ENCODE peak calls at places on chromosomes 16 and 17, in five cellular contexts. D, S, E, A and W are unnamed samples. For H3K4me1, the result is how much of the 10 kb centered on the place peaks cover.

GRCh38 chr16:17062676-17063075 is 408.1 kb downstream of the XYLT1 start:
- DNase-seq in A (no peak), D (no peak), S (no peak), E (no peak), W (no peak)

GRCh38 chr16:62190426-62190825 is 154.2 kb upstream of the CDH8 start:
- DNase-seq in S (no peak), E (no peak), D (no peak), A (no peak), W (no peak)

GRCh38 chr17:60229189-60229802 is 79.5 kb downstream of the CA4 start:
- DNase-seq in E (peak), S (no peak), A (no peak), D (no peak), W (no peak)

GRCh38 chr16:66386629-66387622 is 20.4 kb downstream of the CDH5 start:
- DNase-seq in D (no peak), E (no peak), A (no peak), S (no peak), W (no peak)

GRCh38 chr17:40679523-40679907 is 14.5 kb upstream of the KRT222 start:
- DNase-seq in D (no peak), E (no peak), S (no peak), A (no peak), W (no peak)

GRCh38 chr16:85437161-85438052 is 175.7 kb upstream of the GSE1 start:
- DNase-seq in E (no peak), S (peak), A (no peak), D (no peak), W (peak)

GRCh38 chr17:62760059-62760887 is 47.8 kb downstream of the MARCHF10 start:
- DNase-seq in A (no peak), D (no peak), E (no peak), S (no peak), W (no peak)

GRCh38 chr17:27157297-27157696 is 136.6 kb upstream of the WSB1 start:
- DNase-seq in E (no peak), A (no peak), S (no peak), D (no peak), W (no peak)

GRCh38 chr16:31502981-31503380 is 5.2 kb downstream of the RUSF1 start:
- DNase-seq in D (no peak), E (no peak), S (no peak), A (no peak), W (no peak)

GRCh38 chr16:23337836-23338550 is 35.9 kb downstream of the SCNN1B start:
- DNase-seq in E (no peak), S (no peak), A (no peak), D (no peak), W (no peak)

GRCh38 chr17:68182016-68182315 is 65.9 kb upstream of the AMZ2 start:
- DNase-seq in S (no peak), A (no peak), E (no peak), D (no peak), W (no peak)

GRCh38 chr17:54348234-54348633 is 525.5 kb downstream of the KIF2B start:
- DNase-seq in D (no peak), E (no peak), A (no peak), S (no peak), W (no peak)

DNA sequence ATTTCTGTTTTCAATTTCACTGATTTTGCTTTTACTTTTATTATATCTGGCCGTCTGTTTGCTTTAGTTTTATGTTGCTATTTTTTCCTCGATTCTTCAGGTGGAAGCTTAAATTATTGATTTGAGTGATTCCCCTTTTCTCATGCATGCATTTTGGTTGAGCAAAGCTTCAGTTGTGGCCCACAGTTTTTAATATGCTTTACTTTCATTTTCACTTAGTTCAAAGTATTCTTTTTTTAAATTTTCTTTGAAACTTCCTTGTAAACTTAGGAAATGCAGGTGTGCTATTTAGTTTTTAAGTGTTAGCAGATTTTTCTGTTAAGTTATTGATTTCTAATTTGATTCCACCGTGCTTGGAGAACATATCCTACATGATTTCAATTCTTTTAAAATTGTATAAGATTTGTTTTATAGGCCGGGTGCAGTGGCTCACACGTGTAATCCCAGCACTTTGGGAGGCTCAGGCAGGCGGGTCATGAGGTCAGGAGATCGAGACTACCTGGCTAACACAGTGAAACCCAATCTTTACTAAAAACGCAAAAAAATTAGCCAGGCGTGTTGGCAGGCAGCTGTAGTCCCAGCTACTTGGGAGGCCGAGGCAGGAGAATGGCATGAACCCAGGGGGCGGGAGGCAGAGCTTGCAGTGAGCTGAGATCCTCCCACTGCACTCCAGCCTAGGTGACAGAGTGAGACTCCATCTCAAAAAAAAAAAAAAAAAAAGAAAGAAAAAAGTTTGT is 531.2 kb downstream of the KIF2B start:
- DNase-seq in D (no peak), E (no peak), A (no peak), S (no peak), W (no peak)
- TF ChIP-seq POLR2A in D (no peak), E (no peak), A (no peak), S (no peak), W (no peak)

DNA sequence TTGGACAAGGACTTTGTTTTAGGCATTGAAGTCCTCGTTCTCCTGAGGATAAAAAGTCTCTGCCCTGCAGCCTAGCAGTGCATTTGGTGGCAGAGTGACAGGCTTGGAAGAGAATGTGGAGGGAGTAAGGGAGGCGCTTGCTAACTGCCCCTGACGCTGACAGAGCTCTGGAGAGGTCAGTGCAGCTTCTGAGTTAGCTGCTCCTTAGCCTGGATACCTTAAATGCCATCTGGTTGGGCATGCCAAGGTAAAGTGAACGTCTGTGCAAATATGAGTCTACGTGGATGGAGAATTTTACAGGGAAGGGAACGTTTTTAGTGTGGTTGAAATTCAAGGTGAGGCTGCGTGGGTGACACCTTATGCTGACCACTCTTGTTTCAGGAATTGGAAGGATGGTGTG is 44.4 kb downstream of the SEC14L1 start:
- DNase-seq in D (no peak), A (no peak), E (no peak), S (no peak), W (no peak)
- H3K4me1 ChIP-seq in D (under half), A (half or more), E (under half), S (under half), W (under half)

DNA sequence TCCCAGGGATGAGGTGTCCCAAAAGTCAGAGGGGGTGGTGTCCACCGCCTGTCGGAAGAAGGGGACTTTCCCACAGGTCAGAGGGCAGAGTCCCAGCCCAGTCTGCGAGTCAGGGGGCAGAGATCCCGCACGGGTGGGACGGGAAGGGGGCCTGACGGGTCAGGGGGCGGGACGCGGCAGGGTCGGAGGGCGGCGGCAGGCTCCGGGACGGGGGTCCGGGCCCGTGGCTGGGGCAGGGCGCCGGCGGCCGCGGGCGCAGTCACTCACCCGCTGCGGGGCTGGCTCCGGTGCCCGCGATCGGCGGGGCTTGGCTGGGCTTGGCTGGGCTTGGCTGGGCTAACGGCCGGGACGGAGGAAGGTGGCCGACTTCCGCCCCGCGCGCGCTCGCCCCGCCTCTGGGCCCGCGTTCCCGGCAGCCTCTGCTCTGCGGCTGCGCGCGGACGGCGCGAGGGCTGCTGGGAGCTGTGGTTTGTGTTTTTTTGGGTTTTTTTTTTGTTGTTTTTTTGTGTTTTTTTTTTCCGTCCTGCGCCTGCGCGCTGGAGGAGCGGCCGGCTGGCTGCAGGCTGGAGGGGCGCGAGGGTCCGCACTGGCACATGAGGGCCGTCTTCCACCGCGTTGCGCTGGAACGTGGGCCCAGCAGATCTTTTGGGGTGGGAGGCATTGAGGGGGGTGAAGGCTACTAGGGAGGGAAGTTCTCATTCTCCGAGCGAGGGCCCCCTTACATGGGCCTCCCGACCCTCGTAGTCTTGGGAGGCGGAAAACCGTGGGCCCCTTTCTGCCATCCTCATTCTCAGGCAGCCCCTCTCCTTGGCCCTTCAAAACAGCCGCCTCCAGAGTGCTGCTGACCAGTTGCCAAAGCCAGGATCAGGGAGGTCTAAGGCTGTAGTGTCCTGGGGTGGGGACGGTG is at the start of gene CANT1:
- DNase-seq in D (peak), A (peak), S (peak), E (peak), W (peak)
- H3K27ac ChIP-seq in D (peak), A (peak), S (peak), E (peak), W (peak)

GRCh38 chr17:15279011-15279477 is 13.9 kb upstream of the PMP22 start:
- DNase-seq in S (no peak), A (no peak), E (no peak), D (no peak), W (no peak)
- TF ChIP-seq POLR2A in S (no peak), A (no peak), E (no peak), D (no peak), W (no peak)

GRCh38 chr17:57945999-57946797 is 9.0 kb downstream of the CUEDC1 start:
- DNase-seq in A (no peak), D (no peak), S (no peak), E (no peak), W (no peak)

GRCh38 chr17:57943645-57944044 is 11.6 kb downstream of the CUEDC1 start:
- DNase-seq in E (no peak), A (no peak), S (no peak), D (no peak), W (no peak)

GRCh38 chr17:57946798-57947358 is 8.3 kb downstream of the CUEDC1 start:
- DNase-seq in S (peak), E (no peak), A (no peak), D (no peak), W (no peak)

GRCh38 chr17:57943140-57943539 is 12.1 kb downstream of the CUEDC1 start:
- DNase-seq in E (no peak), S (no peak), D (no peak), A (no peak), W (no peak)

GRCh38 chr17:57944796-57945362 is 10.3 kb downstream of the CUEDC1 start:
- DNase-seq in E (no peak), S (no peak), A (no peak), D (no peak), W (no peak)
- H3K4me1 ChIP-seq in E (half or more), S (under half), A (half or more), D (half or more), W (half or more)

GRCh38 chr17:5080591-5080990 is 2.3 kb downstream of the ZFP3 start:
- DNase-seq in D (no peak), E (no peak), A (no peak), S (no peak), W (no peak)

GRCh38 chr17:5078106-5079028 is at the start of gene ZFP3:
- DNase-seq in S (peak), E (no peak), D (peak), A (peak), W (peak)

DNA sequence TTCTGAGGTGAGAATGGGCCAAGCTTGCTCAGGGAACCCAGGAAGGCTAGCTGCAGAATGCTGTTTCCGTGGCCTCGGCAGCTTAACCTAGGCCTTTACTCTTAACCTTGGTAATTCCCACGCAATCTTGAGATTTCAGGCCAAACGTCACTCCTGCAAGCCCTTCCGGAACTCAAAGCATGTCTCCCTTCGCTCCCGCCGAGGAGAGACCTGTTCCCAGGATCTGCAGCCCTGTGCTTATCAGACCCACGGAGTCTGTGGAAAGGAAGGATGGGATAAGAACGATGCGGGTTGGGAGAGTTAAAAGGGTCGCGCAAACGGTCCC is 524 bp upstream of the ZFP3 start:
- DNase-seq in E (no peak), S (no peak), D (no peak), A (no peak), W (no peak)
- H3K27ac ChIP-seq in E (no peak), S (no peak), D (peak), A (peak), W (peak)

DNA sequence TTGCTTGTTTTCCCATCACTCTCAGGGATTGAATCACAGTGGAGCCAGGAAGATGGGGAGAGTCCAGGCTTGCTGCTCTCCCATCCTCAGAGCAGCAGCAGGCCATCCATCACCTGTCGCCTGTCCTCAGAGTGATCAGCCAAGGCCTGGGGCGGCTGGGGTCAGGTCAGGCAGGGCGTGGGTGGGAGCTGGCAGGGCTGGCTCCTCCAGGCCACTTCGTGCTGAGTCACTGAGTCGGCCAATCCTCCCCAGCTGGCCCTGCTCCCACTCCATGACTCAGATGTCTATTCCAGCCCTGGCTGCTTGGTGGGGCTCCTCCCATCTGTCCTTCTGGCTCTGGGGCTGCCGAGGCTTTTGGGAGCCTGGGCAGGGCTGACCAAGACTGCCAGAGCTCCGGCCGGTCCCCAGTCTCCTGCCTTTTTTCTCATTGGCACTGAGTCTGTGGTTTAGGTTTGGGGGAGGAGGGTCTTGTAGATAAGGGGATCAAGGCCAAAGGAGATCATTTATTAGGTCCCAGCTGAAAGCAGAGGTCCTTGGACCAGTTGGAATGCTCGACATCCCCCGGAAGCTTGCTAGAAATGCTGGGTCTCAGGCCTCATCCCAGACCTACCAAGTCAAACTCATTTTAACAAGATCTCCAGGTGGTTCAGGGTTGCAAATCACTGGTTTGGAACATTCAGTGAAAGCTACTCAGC is 72.7 kb downstream of the ABCC1 start:
- DNase-seq in A (peak), S (peak), E (peak), D (peak), W (peak)
- TF ChIP-seq POLR2A in A (no peak), S (no peak), E (no peak), D (no peak), W (no peak)